ENCODE peak calls at places on chromosomes 1 and 21, in eight cellular contexts. M is astrocyte of the spinal cord; T is HFF-Myc; L is colonic mucosa; P is CD8-positive, alpha-beta T cell; Q is left ventricle myocardium inferior; N is heart left ventricle; O is NB4. J is an unnamed sample.

GRCh38 chr1:50438945-50439344 is 15.7 kb upstream of the DMRTA2 start:
- DNase-seq in N (no peak), M (no peak), T (no peak), P (no peak), Q (no peak), L (no peak), O (no peak), J (no peak)

GRCh38 chr1:199909137-199909536 is 118.4 kb upstream of the NR5A2 start:
- DNase-seq in L (no peak), Q (no peak), O (no peak), T (no peak), P (no peak), M (no peak), N (no peak), J (no peak)

GRCh38 chr1:7769673-7770412 is 1.3 kb upstream of the VAMP3 start:
- DNase-seq in M (no peak), T (no peak), L (no peak), O (no peak), P (no peak), N (no peak), Q (no peak), J (no peak)

GRCh38 chr1:223628858-223629257 is 36.6 kb downstream of the CAPN8 start:
- DNase-seq in L (no peak), Q (no peak), M (no peak), P (no peak), O (no peak), N (no peak), T (no peak), J (no peak)

GRCh38 chr1:247007511-247008405 is at the start of gene ZNF695:
- DNase-seq in L (peak), Q (peak), O (peak), M (peak), T (peak), P (peak), N (peak), J (peak)

GRCh38 chr1:103513720-103514119 is 11.8 kb upstream of the RNPC3 start:
- DNase-seq in P (no peak), Q (no peak), M (no peak), N (no peak), O (no peak), T (no peak), L (no peak), J (no peak)

GRCh38 chr1:227779021-227779441 is 36.4 kb upstream of the PRSS38 start:
- DNase-seq in T (no peak), N (no peak), L (no peak), P (peak), Q (no peak), M (no peak), O (no peak), J (no peak)

GRCh38 chr21:42202321-42202720 is 16.6 kb upstream of the ABCG1 start:
- DNase-seq in L (no peak), N (no peak), O (peak), P (no peak), T (no peak), Q (no peak), M (no peak), J (no peak)

GRCh38 chr1:229756666-229757065 is 130.6 kb downstream of the URB2 start:
- DNase-seq in P (no peak), L (no peak), O (no peak), N (no peak), Q (no peak), M (peak), T (peak), J (no peak)

GRCh38 chr1:201945863-201946223 is 505 bp downstream of the LMOD1 start:
- DNase-seq in O (no peak), T (no peak), N (no peak), Q (no peak), P (no peak), L (no peak), M (no peak), J (no peak)

GRCh38 chr1:63779338-63779819 is 5.6 kb downstream of the ROR1 start:
- DNase-seq in N (no peak), P (no peak), O (no peak), T (peak), Q (no peak), M (peak), L (no peak), J (no peak)

GRCh38 chr1:210800756-210801155 is 333.2 kb downstream of the KCNH1 start:
- DNase-seq in Q (no peak), L (no peak), O (no peak), T (no peak), N (no peak), M (no peak), P (no peak), J (no peak)

GRCh38 chr1:196309386-196309785 is 298.9 kb downstream of the KCNT2 start:
- DNase-seq in Q (no peak), O (peak), L (no peak), M (peak), P (no peak), N (no peak), T (peak), J (no peak)

GRCh38 chr1:12506581-12507280 is 111.3 kb downstream of the DHRS3 start:
- DNase-seq in M (no peak), L (no peak), N (no peak), Q (no peak), T (no peak), P (no peak), O (no peak), J (no peak)

GRCh38 chr1:159945483-159946241 is at the start of gene IGSF9:
- DNase-seq in M (peak), Q (peak), P (peak), T (peak), O (no peak), N (peak), L (peak), J (no peak)

GRCh38 chr1:197391303-197392226 is 123.5 kb downstream of the CRB1 start:
- DNase-seq in O (peak), N (no peak), L (no peak), Q (no peak), T (no peak), P (no peak), M (no peak), J (no peak)

GRCh38 chr1:229363723-229364122 is 20.9 kb upstream of the CCSAP start:
- DNase-seq in P (no peak), N (no peak), O (no peak), M (peak), Q (no peak), L (no peak), T (no peak), J (no peak)

GRCh38 chr21:36710729-36711048 is 11.8 kb downstream of the SIM2 start:
- DNase-seq in P (no peak), T (no peak), O (peak), L (no peak), Q (no peak), M (no peak), N (no peak), J (no peak)

GRCh38 chr1:42085596-42085995 is 67.6 kb upstream of the GUCA2B start:
- DNase-seq in P (no peak), Q (no peak), M (no peak), T (no peak), N (no peak), L (no peak), O (no peak), J (no peak)

GRCh38 chr1:225848044-225848955 is 33.9 kb downstream of the TMEM63A start:
- DNase-seq in M (no peak), T (no peak), Q (no peak), P (peak), L (no peak), N (peak), O (no peak), J (no peak)

GRCh38 chr1:156868341-156868740 is 7.7 kb downstream of the NTRK1 start:
- DNase-seq in Q (no peak), M (no peak), N (no peak), L (no peak), P (no peak), O (peak), T (no peak), J (no peak)

GRCh38 chr1:156865865-156866678 is 5.4 kb downstream of the NTRK1 start:
- DNase-seq in Q (no peak), O (peak), N (no peak), L (no peak), M (no peak), T (no peak), P (no peak), J (no peak)

GRCh38 chr1:156866679-156867015 is 6.0 kb downstream of the NTRK1 start:
- DNase-seq in M (no peak), N (no peak), Q (no peak), T (no peak), P (no peak), L (no peak), O (no peak), J (no peak)

GRCh38 chr1:156870734-156871133 is 10.1 kb downstream of the NTRK1 start:
- DNase-seq in M (peak), L (no peak), P (no peak), Q (no peak), N (no peak), O (no peak), T (peak), J (no peak)

GRCh38 chr1:156869455-156869854 is 8.8 kb downstream of the NTRK1 start:
- DNase-seq in O (no peak), N (no peak), P (no peak), T (no peak), Q (no peak), M (no peak), L (no peak), J (no peak)
- H3K4me3 ChIP-seq in O (no peak), N (no peak), P (no peak), T (no peak), Q (no peak), M (no peak), L (no peak), J (no peak)

GRCh38 chr1:2555634-2556276 is 416 bp upstream of the TNFRSF14 start:
- DNase-seq in N (peak), Q (peak), M (no peak), O (peak), T (no peak), P (peak), L (peak), J (no peak)

GRCh38 chr1:2553871-2554620 is 2.1 kb upstream of the TNFRSF14 start:
- DNase-seq in M (no peak), L (no peak), O (no peak), P (no peak), N (no peak), T (no peak), Q (no peak), J (no peak)

GRCh38 chr1:2556277-2557145 is at the start of gene TNFRSF14:
- DNase-seq in P (peak), N (peak), Q (no peak), T (no peak), L (peak), M (peak), O (peak), J (no peak)

GRCh38 chr1:2557146-2558029 is 1.2 kb downstream of the TNFRSF14 start:
- DNase-seq in O (no peak), T (no peak), P (no peak), L (peak), N (peak), Q (no peak), M (no peak), J (no peak)

DNA sequence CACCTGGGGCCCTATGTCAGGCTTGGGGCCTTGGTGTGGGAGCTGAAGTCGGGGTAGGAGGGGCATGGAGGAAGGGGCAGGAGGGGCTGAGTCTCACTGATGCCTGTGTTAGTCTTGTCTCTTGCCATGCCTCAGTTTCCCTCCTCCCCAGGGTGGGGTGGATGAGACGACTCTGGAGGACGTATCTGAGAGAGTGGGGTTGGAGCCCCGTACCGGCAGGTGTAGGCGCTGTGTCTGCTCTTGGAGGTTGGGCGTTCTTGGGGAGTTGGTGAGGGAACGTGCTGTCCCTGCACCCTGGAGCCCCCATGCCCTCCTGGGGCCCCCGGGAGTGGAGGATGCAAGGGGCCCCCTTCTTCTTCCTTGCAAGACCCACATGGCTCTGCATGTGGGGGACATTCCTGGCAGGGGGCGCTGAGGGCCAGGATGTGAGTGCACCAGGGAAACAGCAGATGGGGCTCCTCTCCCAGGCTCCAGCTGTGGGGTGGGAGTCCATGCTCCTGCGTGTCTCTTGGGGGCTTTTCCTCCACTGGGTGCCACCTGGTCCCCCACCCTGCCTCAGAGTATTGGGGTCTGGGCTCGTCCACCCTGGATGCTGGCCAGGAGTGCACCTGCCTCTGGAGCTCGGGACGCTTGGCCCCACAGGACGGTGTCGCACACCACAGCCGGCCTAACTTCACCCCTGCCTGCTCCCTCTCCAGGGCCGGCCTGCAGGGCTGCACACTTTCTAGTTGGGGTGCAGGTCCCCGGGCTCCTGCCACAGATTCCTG is 1.4 kb upstream of the TNFRSF14 start:
- DNase-seq in Q (no peak), P (peak), M (no peak), N (no peak), O (peak), T (no peak), L (peak), J (no peak)
- H3K4me3 ChIP-seq in Q (peak), P (peak), M (no peak), N (peak), O (no peak), T (no peak), L (no peak), J (peak)

GRCh38 chr1:184053881-184054280 is 2.4 kb downstream of the TSEN15 start:
- DNase-seq in N (no peak), P (no peak), O (no peak), M (no peak), L (no peak), T (no peak), Q (no peak), J (no peak)
- H3K4me3 ChIP-seq in N (no peak), P (no peak), O (no peak), M (no peak), L (no peak), T (no peak), Q (no peak), J (no peak)

GRCh38 chr1:116110507-116111195 is 548 bp upstream of the MAB21L3 start:
- DNase-seq in T (no peak), M (no peak), P (no peak), Q (no peak), N (no peak), O (peak), L (peak), J (no peak)
- H3K4me3 ChIP-seq in T (no peak), M (no peak), P (no peak), Q (peak), N (no peak), O (no peak), L (no peak), J (no peak)

GRCh38 chr1:180854456-180854855 is 58.2 kb upstream of the KIAA1614 start:
- DNase-seq in T (no peak), M (no peak), O (no peak), N (no peak), L (no peak), P (no peak), Q (no peak), J (no peak)

GRCh38 chr1:180862305-180862704 is 50.4 kb upstream of the KIAA1614 start:
- DNase-seq in T (no peak), N (no peak), L (no peak), P (no peak), Q (no peak), M (no peak), O (no peak), J (no peak)

GRCh38 chr1:180854001-180854400 is 58.7 kb upstream of the KIAA1614 start:
- DNase-seq in T (no peak), M (peak), N (no peak), L (no peak), O (no peak), Q (no peak), P (no peak), J (no peak)

GRCh38 chr1:180860535-180860934 is 52.2 kb upstream of the KIAA1614 start:
- DNase-seq in T (no peak), Q (no peak), P (no peak), N (no peak), L (no peak), M (no peak), O (no peak), J (no peak)

DNA sequence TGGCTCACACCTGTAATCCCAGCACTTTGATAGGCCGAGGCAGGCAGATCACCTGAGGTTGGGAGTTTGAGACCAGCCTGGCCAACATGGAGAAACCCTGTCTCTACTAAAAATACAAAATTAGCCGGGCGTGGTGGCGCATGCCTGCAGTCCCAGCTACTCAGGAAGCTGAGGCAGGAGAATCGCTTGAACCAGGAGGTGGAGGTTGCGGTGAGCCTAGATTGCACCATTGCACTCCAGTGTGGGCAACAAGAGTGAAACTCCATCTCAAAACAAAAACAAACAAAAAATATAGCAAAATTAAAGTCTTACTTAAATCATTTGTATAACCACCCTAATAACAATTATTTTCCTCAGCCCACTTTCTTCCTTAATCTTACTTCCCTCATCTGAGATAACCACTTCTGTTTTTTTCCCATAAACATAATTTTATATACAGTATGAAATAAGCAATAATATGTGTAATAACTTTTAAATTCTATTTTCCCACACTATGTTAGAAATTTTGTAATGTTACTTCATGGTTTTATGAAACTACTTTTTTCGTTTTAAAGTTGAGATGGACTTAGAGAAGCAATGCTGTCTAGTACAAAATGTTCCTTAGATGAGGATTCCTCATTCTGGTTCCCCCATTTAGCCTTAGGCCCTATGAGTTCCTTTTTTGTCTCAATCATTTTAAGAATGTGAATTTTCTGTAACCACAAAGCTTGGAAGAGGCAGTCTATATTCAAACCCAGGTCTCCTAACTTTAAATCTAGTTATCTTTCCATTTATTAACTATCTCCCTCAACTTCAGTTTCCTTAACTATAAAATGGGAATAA is 54.5 kb upstream of the KIAA1614 start:
- DNase-seq in M (no peak), O (no peak), Q (no peak), N (no peak), P (no peak), L (no peak), T (no peak), J (no peak)
- H3K4me3 ChIP-seq in M (no peak), O (no peak), Q (no peak), N (no peak), P (no peak), L (no peak), T (no peak), J (no peak)

GRCh38 chr1:35033346-35033745 is 1.6 kb upstream of the ZMYM6 start:
- DNase-seq in N (no peak), M (no peak), O (no peak), L (no peak), Q (no peak), P (no peak), T (no peak), J (no peak)

GRCh38 chr1:35031103-35031452 is 667 bp downstream of the ZMYM6 start:
- DNase-seq in M (peak), O (peak), L (peak), P (peak), T (no peak), Q (no peak), N (peak), J (no peak)

GRCh38 chr1:35032384-35032739 is 617 bp upstream of the ZMYM6 start:
- DNase-seq in T (no peak), N (no peak), M (no peak), O (no peak), L (no peak), Q (no peak), P (no peak), J (no peak)

GRCh38 chr1:35030338-35031102 is 1.2 kb downstream of the ZMYM6 start:
- DNase-seq in N (no peak), L (no peak), O (peak), P (no peak), M (no peak), T (no peak), Q (no peak), J (no peak)

DNA sequence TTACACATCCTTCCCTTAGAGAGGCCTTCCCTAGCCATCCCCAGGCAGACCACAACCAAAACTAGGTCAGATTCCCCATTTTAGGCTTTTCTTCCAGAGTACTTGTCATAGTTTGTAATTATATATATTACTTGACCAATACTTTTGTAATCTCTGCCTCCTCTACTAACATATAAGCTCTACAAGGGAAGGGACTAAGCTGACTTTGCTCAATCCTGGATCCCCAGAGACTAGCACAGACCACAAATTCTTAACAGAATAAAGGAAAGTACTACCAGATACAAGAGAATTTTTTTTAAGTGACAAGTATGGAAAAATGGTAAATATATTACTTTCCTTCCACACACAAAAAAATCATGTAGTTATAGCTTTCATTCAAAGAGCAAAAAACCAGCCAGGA is 2.0 kb downstream of the ZMYM6 start:
- DNase-seq in P (no peak), M (no peak), T (no peak), O (peak), Q (no peak), N (no peak), L (no peak), J (no peak)
- H3K4me3 ChIP-seq in P (peak), M (no peak), T (peak), O (peak), Q (peak), N (peak), L (no peak), J (peak)

DNA sequence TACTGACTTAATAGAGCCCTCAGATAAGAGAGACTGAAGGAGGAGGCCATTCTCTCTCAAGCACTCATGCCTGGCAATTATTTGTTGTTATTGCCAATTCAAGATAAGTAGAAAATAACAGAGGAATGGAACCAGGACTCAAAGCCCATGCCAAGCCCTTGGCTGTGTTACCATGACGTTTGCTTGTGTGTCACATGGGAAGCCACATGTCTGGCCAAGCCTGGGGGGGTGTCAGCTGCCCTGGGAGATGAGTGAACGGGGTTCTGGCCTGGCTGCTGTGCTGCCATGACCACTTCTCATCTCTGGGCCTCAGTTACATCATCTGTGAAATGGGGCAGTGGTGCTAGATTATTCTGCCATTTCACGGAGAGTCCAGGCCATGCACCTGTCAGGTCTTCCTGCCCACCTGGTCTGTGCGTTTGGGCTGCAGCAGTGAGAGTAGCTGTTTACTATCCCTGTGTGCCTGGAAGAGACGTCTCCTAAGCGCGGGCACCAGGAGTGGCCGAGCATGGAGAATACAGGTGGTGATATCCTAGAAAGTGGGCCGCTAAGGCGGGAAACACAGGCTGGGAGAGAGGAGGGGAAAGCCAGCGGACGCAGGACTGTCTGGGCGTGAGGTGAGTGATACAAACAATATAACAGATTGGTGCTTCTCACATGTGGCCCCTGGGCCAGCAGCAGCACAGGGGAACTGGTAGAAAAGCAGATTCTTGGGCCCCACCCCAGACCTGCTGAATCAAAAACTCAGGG is 67.8 kb downstream of the MAN1C1 start:
- DNase-seq in L (no peak), O (no peak), M (no peak), Q (no peak), N (no peak), P (no peak), T (no peak), J (no peak)
- H3K4me3 ChIP-seq in L (no peak), O (no peak), M (no peak), Q (no peak), N (no peak), P (no peak), T (no peak), J (no peak)

J was measured in thoracic aorta.